ENCODE peak calls at places on chromosomes 13 and 19, in nine cellular contexts. One of them, this sample, is unnamed. For H3K4me1, the result is how much of the 10 kb centered on the place peaks cover.

GRCh38 chr13:73704587-73704986 is 429.6 kb downstream of the KLF12 start:
- DNase-seq in H9: no peak
- DNase-seq in IMR-90: no peak
- DNase-seq in neuronal stem cell: no peak
- DNase-seq in neural progenitor cell: peak
- DNase-seq in fibroblast of lung: no peak
- DNase-seq in K562: no peak
- DNase-seq in HepG2: no peak
- DNase-seq in hepatocyte: no peak
- DNase-seq in this sample: no peak

GRCh38 chr13:91398413-91399188 is at the start of gene GPC5:
- DNase-seq in neural progenitor cell: peak
- DNase-seq in fibroblast of lung: peak
- DNase-seq in neuronal stem cell: peak
- DNase-seq in hepatocyte: peak
- DNase-seq in H9: peak
- DNase-seq in K562: peak
- DNase-seq in IMR-90: peak
- DNase-seq in HepG2: peak
- DNase-seq in this sample: peak

GRCh38 chr13:73872397-73872796 is 261.8 kb downstream of the KLF12 start:
- DNase-seq in HepG2: no peak
- DNase-seq in neuronal stem cell: no peak
- DNase-seq in fibroblast of lung: no peak
- DNase-seq in hepatocyte: no peak
- DNase-seq in neural progenitor cell: no peak
- DNase-seq in IMR-90: peak
- DNase-seq in K562: no peak
- DNase-seq in H9: no peak
- DNase-seq in this sample: no peak

GRCh38 chr13:48054601-48055000 is 17.1 kb downstream of the NUDT15 start:
- DNase-seq in HepG2: no peak
- DNase-seq in hepatocyte: no peak
- DNase-seq in H9: no peak
- DNase-seq in fibroblast of lung: no peak
- DNase-seq in K562: no peak
- DNase-seq in neural progenitor cell: no peak
- DNase-seq in neuronal stem cell: no peak
- DNase-seq in IMR-90: no peak
- DNase-seq in this sample: no peak

GRCh38 chr19:49676136-49676689 is 858 bp upstream of the PRMT1 start:
- DNase-seq in K562: peak
- DNase-seq in hepatocyte: peak
- DNase-seq in neuronal stem cell: peak
- DNase-seq in H9: peak
- DNase-seq in IMR-90: peak
- DNase-seq in HepG2: peak
- DNase-seq in neural progenitor cell: peak
- DNase-seq in fibroblast of lung: peak
- DNase-seq in this sample: no peak

GRCh38 chr13:97911311-97912138 is 42.0 kb upstream of the IPO5 start:
- DNase-seq in IMR-90: peak
- DNase-seq in fibroblast of lung: no peak
- DNase-seq in neuronal stem cell: no peak
- DNase-seq in H9: peak
- DNase-seq in hepatocyte: peak
- DNase-seq in K562: peak
- DNase-seq in HepG2: peak
- DNase-seq in neural progenitor cell: peak
- DNase-seq in this sample: peak

GRCh38 chr13:91659583-91660415 is 261.4 kb downstream of the GPC5 start:
- DNase-seq in HepG2: no peak
- DNase-seq in hepatocyte: no peak
- DNase-seq in neural progenitor cell: no peak
- DNase-seq in neuronal stem cell: no peak
- DNase-seq in K562: no peak
- DNase-seq in H9: no peak
- DNase-seq in IMR-90: no peak
- DNase-seq in fibroblast of lung: no peak
- DNase-seq in this sample: no peak

GRCh38 chr19:3604987-3605343 is 1.7 kb downstream of the TBXA2R start:
- DNase-seq in IMR-90: no peak
- DNase-seq in H9: no peak
- DNase-seq in HepG2: no peak
- DNase-seq in K562: no peak
- DNase-seq in hepatocyte: no peak
- DNase-seq in fibroblast of lung: no peak
- DNase-seq in neural progenitor cell: no peak
- DNase-seq in neuronal stem cell: no peak
- DNase-seq in this sample: no peak

GRCh38 chr19:36169084-36169760 is 17.0 kb upstream of the COX7A1 start:
- DNase-seq in H9: no peak
- DNase-seq in fibroblast of lung: no peak
- DNase-seq in K562: no peak
- DNase-seq in neuronal stem cell: no peak
- DNase-seq in hepatocyte: peak
- DNase-seq in IMR-90: no peak
- DNase-seq in HepG2: no peak
- DNase-seq in neural progenitor cell: no peak
- DNase-seq in this sample: no peak

GRCh38 chr19:17765069-17765618 is 13.9 kb downstream of the FCHO1 start:
- DNase-seq in hepatocyte: no peak
- DNase-seq in H9: no peak
- DNase-seq in K562: no peak
- DNase-seq in IMR-90: no peak
- DNase-seq in neuronal stem cell: no peak
- DNase-seq in neural progenitor cell: no peak
- DNase-seq in fibroblast of lung: no peak
- DNase-seq in HepG2: peak
- DNase-seq in this sample: peak

GRCh38 chr19:58561373-58562125 is 3.1 kb upstream of the UBE2M start:
- DNase-seq in K562: no peak
- DNase-seq in fibroblast of lung: no peak
- DNase-seq in neural progenitor cell: no peak
- DNase-seq in H9: no peak
- DNase-seq in neuronal stem cell: no peak
- DNase-seq in hepatocyte: peak
- DNase-seq in IMR-90: no peak
- DNase-seq in HepG2: no peak
- DNase-seq in this sample: no peak

GRCh38 chr13:29993716-29994488 is 143.5 kb upstream of the UBL3 start:
- DNase-seq in IMR-90: peak
- DNase-seq in HepG2: no peak
- DNase-seq in fibroblast of lung: peak
- DNase-seq in hepatocyte: no peak
- DNase-seq in H9: no peak
- DNase-seq in neural progenitor cell: no peak
- DNase-seq in K562: no peak
- DNase-seq in neuronal stem cell: no peak
- DNase-seq in this sample: no peak

GRCh38 chr19:49333426-49334288 is 1.5 kb upstream of the CD37 start:
- DNase-seq in neuronal stem cell: no peak
- DNase-seq in fibroblast of lung: no peak
- DNase-seq in K562: no peak
- DNase-seq in neural progenitor cell: no peak
- DNase-seq in IMR-90: peak
- DNase-seq in hepatocyte: no peak
- DNase-seq in H9: peak
- DNase-seq in HepG2: no peak
- DNase-seq in this sample: no peak

GRCh38 chr19:18543814-18544475 is 572 bp upstream of the FKBP8 start:
- DNase-seq in H9: peak
- DNase-seq in neuronal stem cell: peak
- DNase-seq in hepatocyte: peak
- DNase-seq in K562: peak
- DNase-seq in IMR-90: peak
- DNase-seq in neural progenitor cell: peak
- DNase-seq in HepG2: peak
- DNase-seq in fibroblast of lung: peak
- DNase-seq in this sample: peak

DNA sequence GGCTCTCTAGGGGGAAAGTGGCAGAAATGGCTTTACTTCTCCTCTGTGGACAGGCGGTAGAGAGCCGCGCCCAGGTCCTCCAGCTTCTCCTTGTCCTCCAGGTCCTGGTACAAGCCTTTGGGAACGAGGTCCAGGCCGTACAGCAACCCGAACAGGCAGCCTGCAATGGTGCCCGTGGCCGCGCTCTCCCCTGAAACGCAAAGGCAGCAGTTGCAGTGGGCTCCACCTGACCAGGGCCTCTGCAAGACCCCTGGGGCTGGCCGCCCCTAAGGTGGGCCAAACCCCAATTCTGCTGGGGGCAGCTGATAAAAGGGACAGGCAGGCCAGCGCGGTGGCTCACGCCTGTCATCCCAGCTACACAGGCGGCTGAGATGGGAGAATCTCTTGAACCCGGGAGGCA is 30.5 kb downstream of the ADPRHL1 start:
- DNase-seq in hepatocyte: no peak
- DNase-seq in neuronal stem cell: no peak
- DNase-seq in fibroblast of lung: no peak
- DNase-seq in neural progenitor cell: no peak
- DNase-seq in H9: no peak
- DNase-seq in HepG2: no peak
- DNase-seq in K562: no peak
- DNase-seq in IMR-90: no peak
- DNase-seq in this sample: no peak
- H2AFZ ChIP-seq in hepatocyte: no peak
- H2AFZ ChIP-seq in neuronal stem cell: no peak
- H2AFZ ChIP-seq in fibroblast of lung: no peak
- H2AFZ ChIP-seq in neural progenitor cell: no peak
- H2AFZ ChIP-seq in H9: no peak
- H2AFZ ChIP-seq in HepG2: no peak
- H2AFZ ChIP-seq in K562: no peak
- H2AFZ ChIP-seq in IMR-90: no peak
- H2AFZ ChIP-seq in this sample: no peak

GRCh38 chr13:60260440-60260839 is 96.7 kb upstream of the DIAPH3 start:
- DNase-seq in fibroblast of lung: no peak
- DNase-seq in neuronal stem cell: no peak
- DNase-seq in IMR-90: no peak
- DNase-seq in H9: peak
- DNase-seq in HepG2: no peak
- DNase-seq in K562: no peak
- DNase-seq in hepatocyte: no peak
- DNase-seq in neural progenitor cell: peak
- DNase-seq in this sample: no peak
- H3K4me1 ChIP-seq in fibroblast of lung: under half
- H3K4me1 ChIP-seq in neuronal stem cell: under half
- H3K4me1 ChIP-seq in IMR-90: under half
- H3K4me1 ChIP-seq in H9: under half
- H3K4me1 ChIP-seq in HepG2: under half
- H3K4me1 ChIP-seq in K562: under half
- H3K4me1 ChIP-seq in hepatocyte: under half
- H3K4me1 ChIP-seq in neural progenitor cell: under half
- H3K4me1 ChIP-seq in this sample: under half

GRCh38 chr13:64684108-64684507 is 2546.0 kb downstream of the PCDH9 start:
- DNase-seq in hepatocyte: no peak
- DNase-seq in K562: no peak
- DNase-seq in IMR-90: no peak
- DNase-seq in fibroblast of lung: no peak
- DNase-seq in H9: no peak
- DNase-seq in neural progenitor cell: no peak
- DNase-seq in neuronal stem cell: no peak
- DNase-seq in HepG2: no peak
- DNase-seq in this sample: no peak
- H2AFZ ChIP-seq in hepatocyte: no peak
- H2AFZ ChIP-seq in K562: no peak
- H2AFZ ChIP-seq in IMR-90: no peak
- H2AFZ ChIP-seq in fibroblast of lung: no peak
- H2AFZ ChIP-seq in H9: no peak
- H2AFZ ChIP-seq in neural progenitor cell: peak
- H2AFZ ChIP-seq in neuronal stem cell: peak
- H2AFZ ChIP-seq in HepG2: no peak
- H2AFZ ChIP-seq in this sample: no peak

GRCh38 chr13:101026328-101026727 is 351.7 kb upstream of the TMTC4 start:
- DNase-seq in H9: no peak
- DNase-seq in neuronal stem cell: no peak
- DNase-seq in K562: no peak
- DNase-seq in IMR-90: no peak
- DNase-seq in hepatocyte: no peak
- DNase-seq in fibroblast of lung: no peak
- DNase-seq in HepG2: no peak
- DNase-seq in neural progenitor cell: no peak
- DNase-seq in this sample: peak
- H3K4me1 ChIP-seq in H9: under half
- H3K4me1 ChIP-seq in neuronal stem cell: under half
- H3K4me1 ChIP-seq in K562: under half
- H3K4me1 ChIP-seq in IMR-90: under half
- H3K4me1 ChIP-seq in hepatocyte: under half
- H3K4me1 ChIP-seq in fibroblast of lung: under half
- H3K4me1 ChIP-seq in HepG2: under half
- H3K4me1 ChIP-seq in neural progenitor cell: under half
- H3K4me1 ChIP-seq in this sample: under half

GRCh38 chr13:103157034-103157433 is 90.8 kb upstream of the SLC10A2 start:
- DNase-seq in HepG2: no peak
- DNase-seq in H9: no peak
- DNase-seq in neural progenitor cell: no peak
- DNase-seq in IMR-90: no peak
- DNase-seq in neuronal stem cell: no peak
- DNase-seq in K562: no peak
- DNase-seq in hepatocyte: no peak
- DNase-seq in fibroblast of lung: no peak
- DNase-seq in this sample: peak

GRCh38 chr13:103157434-103158145 is 91.4 kb upstream of the SLC10A2 start:
- DNase-seq in IMR-90: no peak
- DNase-seq in neuronal stem cell: no peak
- DNase-seq in neural progenitor cell: no peak
- DNase-seq in H9: no peak
- DNase-seq in hepatocyte: no peak
- DNase-seq in K562: no peak
- DNase-seq in fibroblast of lung: no peak
- DNase-seq in HepG2: no peak
- DNase-seq in this sample: no peak

GRCh38 chr13:103161476-103161875 is 95.3 kb upstream of the SLC10A2 start:
- DNase-seq in H9: no peak
- DNase-seq in hepatocyte: peak
- DNase-seq in IMR-90: no peak
- DNase-seq in K562: no peak
- DNase-seq in neuronal stem cell: no peak
- DNase-seq in neural progenitor cell: no peak
- DNase-seq in fibroblast of lung: no peak
- DNase-seq in HepG2: no peak
- DNase-seq in this sample: no peak

GRCh38 chr13:103156346-103156998 is 90.3 kb upstream of the SLC10A2 start:
- DNase-seq in hepatocyte: no peak
- DNase-seq in neural progenitor cell: no peak
- DNase-seq in IMR-90: no peak
- DNase-seq in H9: no peak
- DNase-seq in K562: no peak
- DNase-seq in fibroblast of lung: no peak
- DNase-seq in neuronal stem cell: no peak
- DNase-seq in HepG2: no peak
- DNase-seq in this sample: no peak
- H2AFZ ChIP-seq in hepatocyte: no peak
- H2AFZ ChIP-seq in neural progenitor cell: no peak
- H2AFZ ChIP-seq in IMR-90: no peak
- H2AFZ ChIP-seq in H9: no peak
- H2AFZ ChIP-seq in K562: no peak
- H2AFZ ChIP-seq in fibroblast of lung: no peak
- H2AFZ ChIP-seq in neuronal stem cell: no peak
- H2AFZ ChIP-seq in HepG2: no peak
- H2AFZ ChIP-seq in this sample: no peak